ENCODE peak calls at places on chromosome 9, in five cellular contexts. P, J, B, E and W are unnamed samples.

GRCh38 chr9:133385452-133385851 is 9.3 kb downstream of the STKLD1 start:
- DNase-seq in E (no peak), B (no peak), P (no peak), J (no peak), W (no peak)

GRCh38 chr9:16726718-16727451 is 143.6 kb downstream of the BNC2 start:
- DNase-seq in E (no peak), P (peak; percentile 74), J (no peak), B (peak; percentile 84), W (peak; percentile 87)

GRCh38 chr9:14298607-14299022 is 15.3 kb downstream of the NFIB start:
- DNase-seq in E (no peak), P (no peak), B (no peak), J (no peak), W (no peak)

GRCh38 chr9:90778746-90779145 is 22.9 kb upstream of the SYK start:
- DNase-seq in J (no peak), B (no peak), E (no peak), P (no peak), W (no peak)

GRCh38 chr9:96383165-96383939 is at the start of gene SLC35D2:
- DNase-seq in E (peak; percentile 35), B (peak; percentile 53), J (no peak), P (peak; percentile 91), W (peak; percentile 63)

GRCh38 chr9:126613656-126614055 is at the start of gene LMX1B:
- DNase-seq in B (peak; percentile 62), P (no peak), J (no peak), E (no peak), W (no peak)

GRCh38 chr9:76882686-76883085 is 23.2 kb downstream of the PRUNE2 start:
- DNase-seq in J (no peak), P (no peak), E (peak; percentile 57), B (no peak), W (no peak)

GRCh38 chr9:28539432-28539831 is 966.2 kb upstream of the C9orf72 start:
- DNase-seq in B (no peak), E (no peak), P (no peak), J (no peak), W (no peak)

GRCh38 chr9:109918359-109919163 is 138.6 kb downstream of the PALM2AKAP2 start:
- DNase-seq in J (no peak), B (no peak), E (peak; percentile 90), P (no peak), W (no peak)
- H3K4me3 ChIP-seq in J (no peak overlapping the region), B (no peak overlapping the region), E (peak overlapping the region; percentile 61), P (no peak overlapping the region), W (no peak overlapping the region)

DNA sequence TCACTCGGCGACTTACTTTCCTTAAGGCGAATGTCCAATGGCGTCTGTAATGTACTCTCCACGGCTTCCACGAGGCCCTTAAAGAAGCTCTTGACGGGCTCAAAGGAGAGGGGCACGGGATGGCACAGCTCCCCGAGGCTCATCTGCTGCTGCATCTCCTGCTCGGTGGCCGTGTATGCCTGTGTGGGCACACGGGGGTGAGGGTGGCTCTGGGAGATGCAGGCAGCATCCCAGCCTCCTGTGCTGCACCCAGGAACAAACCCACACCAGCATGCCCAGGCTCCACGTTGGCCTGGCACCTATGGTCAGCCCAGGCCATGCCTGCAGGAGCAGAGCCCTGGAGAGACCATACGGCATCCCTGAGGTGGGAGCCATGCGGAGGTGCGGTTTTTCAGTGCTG is 24.2 kb downstream of the TRIM14 start:
- DNase-seq in B (no peak), P (no peak), E (no peak), J (no peak), W (no peak)
- H3K4me3 ChIP-seq in B (no peak overlapping the region), P (no peak overlapping the region), E (no peak overlapping the region), J (no peak overlapping the region), W (no peak overlapping the region)

DNA sequence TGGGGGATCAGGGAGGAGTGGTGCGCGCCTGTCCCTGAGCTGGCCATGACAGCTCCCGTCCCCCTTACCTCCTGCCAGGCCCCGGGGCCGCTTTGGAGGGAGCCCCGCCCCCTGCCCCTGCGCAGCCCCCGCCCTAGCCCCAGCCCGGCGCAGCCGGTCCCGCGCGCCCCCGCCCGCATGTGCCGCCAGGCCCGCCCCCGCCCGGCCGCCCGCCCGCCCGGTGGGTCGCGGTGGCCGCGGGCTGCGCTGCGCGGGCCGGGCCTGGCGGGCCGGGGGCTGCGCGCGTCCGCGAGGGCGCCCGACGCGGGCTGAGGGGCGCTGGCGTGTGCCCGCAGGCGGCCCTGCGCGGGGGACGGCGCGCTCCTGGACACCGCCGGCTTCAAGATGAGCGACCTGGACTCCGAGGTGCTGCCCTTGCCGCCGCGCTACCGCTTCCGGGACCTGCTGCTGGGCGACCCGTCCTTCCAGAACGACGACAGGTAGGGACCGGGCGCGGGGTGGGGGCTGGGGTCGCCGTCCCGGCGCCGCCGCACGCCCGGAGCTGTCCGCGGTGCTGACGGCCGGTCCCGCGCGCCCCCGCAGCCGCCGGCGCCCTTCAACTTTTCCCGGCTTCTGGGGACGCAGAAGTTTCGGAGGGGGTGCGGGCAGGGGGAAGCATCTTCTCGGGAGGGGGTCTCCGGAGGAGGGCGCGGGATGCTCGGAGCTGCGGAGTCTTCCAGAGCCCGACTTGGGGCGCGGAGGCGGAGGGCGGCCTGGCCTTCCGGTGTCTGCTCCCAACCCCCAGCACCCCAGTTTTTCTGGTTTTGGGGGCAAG is 12.5 kb downstream of the KCNT1 start:
- DNase-seq in J (no peak), B (no peak), E (no peak), P (peak; percentile 55), W (no peak)
- H3K4me3 ChIP-seq in J (no peak overlapping the region), B (no peak overlapping the region), E (no peak overlapping the region), P (no peak overlapping the region), W (no peak overlapping the region)

DNA sequence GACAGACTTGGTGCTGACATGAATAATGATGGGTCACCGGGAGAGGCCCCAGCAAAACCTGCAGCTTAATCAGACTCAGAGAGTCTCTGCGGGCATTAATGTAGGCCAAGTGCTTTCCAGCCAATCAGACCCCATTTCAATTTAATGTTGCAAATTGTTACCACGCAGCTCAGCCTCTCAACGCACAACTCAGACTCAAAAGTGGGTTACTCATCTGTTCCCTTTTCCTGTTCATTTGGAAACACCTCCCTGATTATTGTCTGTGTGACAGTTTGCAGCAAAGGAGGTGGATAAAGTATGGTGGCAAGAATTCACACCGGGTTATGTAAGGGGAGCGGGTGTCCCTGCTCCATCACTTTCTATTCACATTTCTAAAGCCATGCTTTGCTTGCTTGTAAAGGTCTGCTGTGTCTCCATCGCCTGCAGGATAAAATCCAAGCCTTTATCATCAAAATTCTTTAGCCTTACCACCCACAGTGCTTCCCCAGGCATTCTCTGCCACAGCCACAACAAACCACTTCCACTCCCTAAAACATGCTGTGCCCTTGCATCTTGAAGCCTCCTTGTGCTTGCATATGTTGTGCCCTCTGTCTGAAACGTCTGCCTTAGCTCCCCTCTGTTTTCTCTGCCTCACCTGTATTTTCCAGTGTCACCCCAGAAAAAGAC is 156.5 kb downstream of the ASTN2 start:
- DNase-seq in B (no peak), E (no peak), P (no peak), J (no peak), W (no peak)
- H3K4me3 ChIP-seq in B (no peak overlapping the region), E (no peak overlapping the region), P (no peak overlapping the region), J (no peak overlapping the region), W (no peak overlapping the region)